ENCODE peak calls at places on chromosomes 4 and X, in six cellular contexts. W is SK-N-SH, K is GM12878, F is GM12891, X is HepG2, D is K562. L is an unnamed sample.

GRCh38 chr4:77052352-77052751 is 23.4 kb downstream of the CCNI start:
- DNase-seq in W (no peak), X (peak), K (no peak), D (peak), F (no peak), L (no peak)

GRCh38 chr4:23923141-23923540 is 33.3 kb upstream of the PPARGC1A start:
- DNase-seq in F (no peak), W (no peak), K (no peak), X (no peak), D (no peak), L (no peak)

GRCh38 chr4:76955187-76955586 is 5.6 kb downstream of the SEPTIN11 start:
- DNase-seq in F (no peak), K (no peak), D (no peak), X (no peak), W (no peak), L (no peak)

GRCh38 chrX:1443496-1444075 is 9.1 kb downstream of the ASMTL start:
- DNase-seq in F (no peak), X (no peak), W (no peak), K (no peak), D (no peak), L (no peak)

GRCh38 chr4:2263701-2264321 is 1.9 kb upstream of the MXD4 start:
- DNase-seq in F (no peak), W (no peak), D (no peak), K (no peak), X (no peak), L (no peak)

GRCh38 chr4:4614925-4615678 is 73.3 kb upstream of the STX18 start:
- DNase-seq in F (no peak), X (no peak), D (no peak), K (no peak), W (no peak), L (no peak)

GRCh38 chr4:1467581-1468458 is 61.6 kb upstream of the NKX1-1 start:
- DNase-seq in D (no peak), X (no peak), K (no peak), W (no peak), F (no peak), L (no peak)

GRCh38 chr4:189804884-189805283 is 135.8 kb upstream of the FRG1 start:
- DNase-seq in D (no peak), K (no peak), X (no peak), W (no peak), F (no peak), L (no peak)

GRCh38 chr4:147683172-147683571 is 791 bp downstream of the PRMT9 start:
- DNase-seq in F (no peak), K (no peak), D (peak), W (peak), X (peak), L (no peak)

GRCh38 chr4:112550728-112551127 is 34.7 kb upstream of the NEUROG2 start:
- DNase-seq in X (no peak), D (no peak), F (no peak), W (no peak), K (no peak), L (no peak)

GRCh38 chrX:119055650-119056049 is 17.1 kb upstream of the CT47C1 start:
- DNase-seq in W (no peak), X (no peak), D (no peak), F (no peak), K (no peak), L (no peak)

GRCh38 chr4:2647403-2648158 is 108.6 kb downstream of the TNIP2 start:
- DNase-seq in F (no peak), X (no peak), K (no peak), D (no peak), W (no peak), L (no peak)

GRCh38 chr4:48267574-48267973 is 2.1 kb downstream of the TEC start:
- DNase-seq in F (no peak), W (no peak), D (no peak), X (no peak), K (no peak), L (no peak)

GRCh38 chr4:17030543-17030942 is 132.1 kb upstream of the LDB2 start:
- DNase-seq in W (no peak), F (no peak), K (no peak), X (no peak), D (no peak), L (no peak)

GRCh38 chr4:104169437-104169836 is 325.3 kb downstream of the CXXC4 start:
- DNase-seq in W (no peak), F (no peak), X (no peak), D (no peak), K (no peak), L (no peak)

GRCh38 chr4:139528377-139529005 is 27.5 kb downstream of the SETD7 start:
- DNase-seq in D (no peak), F (no peak), X (no peak), W (no peak), K (peak), L (no peak)

GRCh38 chrX:23952984-23953907 is 45.4 kb downstream of the CXorf58 start:
- DNase-seq in X (no peak), K (peak), D (peak), W (no peak), F (peak), L (peak)

GRCh38 chr4:3268395-3269104 is 19.6 kb downstream of the MSANTD1 start:
- DNase-seq in F (no peak), D (no peak), X (no peak), K (no peak), W (peak), L (no peak)

GRCh38 chr4:108683479-108683878 is 33.1 kb downstream of the OSTC start:
- DNase-seq in W (peak), K (no peak), F (no peak), D (no peak), X (peak), L (no peak)

GRCh38 chr4:24840826-24841587 is 45.6 kb downstream of the SOD3 start:
- DNase-seq in K (no peak), X (no peak), F (no peak), D (no peak), W (no peak), L (no peak)

GRCh38 chr4:81919238-81919637 is 447.5 kb upstream of the RASGEF1B start:
- DNase-seq in K (no peak), X (peak), D (peak), W (peak), F (no peak), L (no peak)

GRCh38 chr4:184583738-184584502 is 65.3 kb downstream of the CASP3 start:
- DNase-seq in F (peak), X (no peak), K (peak), W (no peak), D (no peak), L (no peak)

GRCh38 chrX:133794151-133794550 is 191.2 kb downstream of the GPC3 start:
- DNase-seq in K (no peak), X (no peak), F (no peak), W (no peak), D (no peak), L (no peak)

GRCh38 chr4:147453561-147454141 is 27.2 kb upstream of the EDNRA start:
- DNase-seq in X (no peak), K (no peak), D (no peak), W (no peak), F (no peak), L (no peak)

GRCh38 chrX:118205421-118205820 is 88.8 kb upstream of the KLHL13 start:
- DNase-seq in X (no peak), D (no peak), K (no peak), W (no peak), F (no peak), L (no peak)

GRCh38 chr4:118842055-118842454 is 6.1 kb upstream of the SEC24D start:
- DNase-seq in X (no peak), F (no peak), W (no peak), K (no peak), D (no peak), L (no peak)

GRCh38 chr4:6298035-6298434 is 28.4 kb downstream of the WFS1 start:
- DNase-seq in X (no peak), D (no peak), W (no peak), K (no peak), F (no peak), L (no peak)

GRCh38 chr4:3041192-3042142 is 32.9 kb downstream of the HTT-AS start:
- DNase-seq in K (no peak), W (peak), F (no peak), X (peak), D (no peak), L (peak)

GRCh38 chr4:18022572-18023039 is 1.1 kb upstream of the LCORL start:
- DNase-seq in F (no peak), X (no peak), K (no peak), D (no peak), W (peak), L (no peak)

GRCh38 chr4:15444879-15445576 is 17.2 kb downstream of the C1QTNF7 start:
- DNase-seq in F (no peak), X (no peak), D (no peak), W (no peak), K (no peak), L (no peak)

GRCh38 chrX:104309169-104309568 is 54.4 kb upstream of the ESX1 start:
- DNase-seq in F (no peak), W (no peak), D (no peak), X (no peak), K (no peak), L (no peak)

GRCh38 chr4:4673070-4673469 is 131.2 kb upstream of the STX18 start:
- DNase-seq in D (peak), K (no peak), W (peak), F (no peak), X (no peak), L (no peak)

GRCh38 chrX:19949340-19949739 is 41.5 kb downstream of the BCLAF3 start:
- DNase-seq in K (no peak), W (no peak), D (no peak), F (no peak), X (no peak), L (no peak)

GRCh38 chrX:36898301-36898700 is 109.9 kb upstream of the FAM47C start:
- DNase-seq in W (peak), X (peak), D (no peak), F (no peak), K (no peak), L (no peak)

GRCh38 chr4:146643812-146644401 is 5.2 kb downstream of the POU4F2 start:
- DNase-seq in F (no peak), X (peak), K (no peak), D (no peak), W (no peak), L (no peak)

GRCh38 chr4:128247906-128248305 is 39.7 kb downstream of the PGRMC2 start:
- DNase-seq in F (no peak), X (no peak), D (no peak), K (no peak), W (no peak), L (no peak)

GRCh38 chr4:165844151-165844550 is 28.9 kb upstream of the TLL1 start:
- DNase-seq in K (no peak), X (no peak), F (no peak), W (no peak), D (no peak), L (no peak)

GRCh38 chrX:103157511-103158316 is 57.2 kb upstream of the BEX4 start:
- DNase-seq in X (peak), F (no peak), W (peak), D (peak), K (no peak), L (no peak)

GRCh38 chrX:15299945-15300851 is 15.2 kb downstream of the ASB11 start:
- DNase-seq in W (peak), X (peak), D (peak), K (no peak), F (no peak), L (no peak)

GRCh38 chrX:145826466-145826865 is 8.8 kb downstream of the SLITRK2 start:
- DNase-seq in X (no peak), D (no peak), F (no peak), K (no peak), W (no peak), L (no peak)

GRCh38 chrX:145821291-145821897 is 3.8 kb downstream of the SLITRK2 start:
- DNase-seq in W (no peak), K (no peak), X (no peak), F (no peak), D (no peak), L (no peak)

GRCh38 chrX:145823132-145823531 is 5.5 kb downstream of the SLITRK2 start:
- DNase-seq in D (no peak), F (no peak), W (no peak), K (no peak), X (no peak), L (no peak)

GRCh38 chrX:145821898-145822567 is 4.4 kb downstream of the SLITRK2 start:
- DNase-seq in X (no peak), W (no peak), D (no peak), K (no peak), F (no peak), L (no peak)

GRCh38 chrX:145825896-145826295 is 8.3 kb downstream of the SLITRK2 start:
- DNase-seq in D (no peak), W (no peak), F (no peak), X (no peak), K (no peak), L (no peak)
- TF ChIP-seq TAF1 in D (no peak), W (no peak), F (no peak), X (no peak), K (no peak), L (no peak)

DNA sequence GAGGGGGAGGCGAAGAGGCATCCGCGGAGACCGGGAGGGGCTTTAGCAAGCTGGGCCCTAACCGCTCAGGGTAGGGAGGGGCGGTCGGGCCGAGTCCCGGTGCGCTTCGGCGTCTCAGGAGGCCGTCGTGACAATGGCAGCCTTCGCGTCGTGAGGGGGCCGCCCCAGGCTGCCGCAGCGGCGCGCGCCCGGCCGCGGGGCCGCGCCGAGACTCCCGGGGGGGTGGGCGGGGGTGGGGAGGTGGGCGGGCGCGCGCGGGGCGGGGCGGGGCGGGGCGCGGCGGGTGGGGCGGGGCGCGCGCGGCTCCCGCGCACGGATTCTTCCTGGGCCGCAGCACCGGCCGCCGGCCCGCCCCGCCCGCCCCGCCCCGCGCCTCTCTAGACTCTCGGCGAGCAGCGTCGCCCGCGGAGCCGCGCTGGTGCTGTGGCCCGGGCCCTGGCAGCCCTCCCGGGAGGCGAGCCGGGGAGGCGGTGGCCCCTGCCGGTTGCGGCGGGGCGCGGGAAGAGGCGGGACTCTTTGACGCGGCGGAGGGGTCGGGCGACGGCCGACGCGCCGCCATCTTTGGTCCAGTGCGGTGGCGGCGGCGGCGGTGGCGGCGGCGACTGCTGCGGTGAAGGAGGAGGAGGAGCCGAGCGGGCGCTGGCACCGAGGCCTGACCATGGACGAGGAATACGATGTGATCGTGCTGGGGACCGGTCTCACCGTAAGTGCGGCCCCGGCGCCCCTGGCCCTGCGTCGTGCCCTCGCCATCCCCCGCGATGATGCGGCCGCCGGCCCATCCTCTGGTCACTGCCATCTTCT is at the start of gene GDI1:
- DNase-seq in W (peak), D (peak), F (peak), X (no peak), K (no peak), L (peak)
- TF ChIP-seq TAF1 in W (peak), D (peak), F (peak), X (peak), K (peak), L (peak)

GRCh38 chrX:11967986-11968385 is 170.3 kb upstream of the FRMPD4 start:
- DNase-seq in D (no peak), K (no peak), F (no peak), X (no peak), W (no peak), L (no peak)
- TF ChIP-seq TAF1 in D (no peak), K (no peak), F (no peak), X (no peak), W (no peak), L (no peak)

GRCh38 chrX:9378980-9379696 is 85.7 kb upstream of the TBL1X start:
- DNase-seq in W (no peak), D (no peak), K (no peak), X (no peak), F (no peak), L (no peak)

GRCh38 chrX:9374537-9374936 is 90.3 kb upstream of the TBL1X start:
- DNase-seq in D (no peak), F (no peak), W (no peak), K (no peak), X (no peak), L (no peak)

GRCh38 chrX:9383655-9384054 is 81.2 kb upstream of the TBL1X start:
- DNase-seq in X (no peak), K (no peak), D (no peak), W (no peak), F (no peak), L (no peak)

DNA sequence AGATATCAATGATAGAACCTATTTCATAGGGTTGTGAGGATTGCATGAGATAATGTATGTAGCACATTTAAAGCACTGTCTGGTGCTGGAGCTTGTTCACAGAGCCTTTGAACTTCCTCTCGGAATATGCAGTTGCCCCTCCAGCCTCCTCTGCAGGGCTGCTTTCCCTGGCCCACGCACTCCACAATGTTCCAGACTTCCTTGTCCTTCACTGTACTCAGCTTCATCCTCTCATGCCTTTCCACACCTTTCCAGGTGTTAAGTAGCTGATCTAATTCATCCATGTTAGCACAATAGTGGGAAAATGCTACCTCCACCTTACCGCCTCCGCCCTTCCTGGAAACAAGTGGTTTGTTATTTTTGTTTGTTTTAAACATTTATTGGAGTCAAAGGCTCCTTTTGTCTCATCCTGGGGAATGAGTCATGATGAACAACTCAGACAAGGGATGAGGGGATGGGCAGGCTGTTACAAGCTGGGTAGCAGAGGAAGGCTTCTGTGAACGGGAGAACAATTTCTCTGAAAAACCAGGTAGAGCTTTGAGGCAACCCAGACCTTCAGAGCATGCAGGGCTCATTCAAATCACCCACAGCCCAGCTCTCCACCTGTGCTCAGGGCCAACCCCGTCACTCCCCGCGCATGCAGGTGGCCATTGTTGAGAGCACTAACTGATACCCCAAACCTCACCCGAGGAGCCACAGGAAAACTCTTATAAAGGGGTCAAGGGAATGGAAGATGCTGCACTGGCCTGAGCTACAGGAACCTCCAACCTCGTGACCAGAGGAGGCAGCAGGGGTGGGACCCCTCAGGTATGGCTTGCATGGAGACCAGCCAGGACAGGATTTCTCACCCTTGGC is 84.9 kb upstream of the TBL1X start:
- DNase-seq in K (no peak), X (peak), W (no peak), D (no peak), F (no peak), L (no peak)
- TF ChIP-seq TAF1 in K (no peak), X (no peak), W (no peak), D (no peak), F (no peak), L (no peak)

GRCh38 chr4:94673961-94674360 is 83.8 kb upstream of the BMPR1B start:
- DNase-seq in D (no peak), F (no peak), X (no peak), W (no peak), K (no peak), L (no peak)
- TF ChIP-seq TAF1 in D (no peak), F (no peak), X (no peak), W (no peak), K (no peak), L (no peak)

GRCh38 chrX:57227691-57228090 is 58.8 kb upstream of the FAAH2 start:
- DNase-seq in D (no peak), F (no peak), X (no peak), W (no peak), K (no peak), L (no peak)
- TF ChIP-seq TAF1 in D (no peak), F (no peak), X (no peak), W (no peak), K (no peak), L (no peak)

DNA sequence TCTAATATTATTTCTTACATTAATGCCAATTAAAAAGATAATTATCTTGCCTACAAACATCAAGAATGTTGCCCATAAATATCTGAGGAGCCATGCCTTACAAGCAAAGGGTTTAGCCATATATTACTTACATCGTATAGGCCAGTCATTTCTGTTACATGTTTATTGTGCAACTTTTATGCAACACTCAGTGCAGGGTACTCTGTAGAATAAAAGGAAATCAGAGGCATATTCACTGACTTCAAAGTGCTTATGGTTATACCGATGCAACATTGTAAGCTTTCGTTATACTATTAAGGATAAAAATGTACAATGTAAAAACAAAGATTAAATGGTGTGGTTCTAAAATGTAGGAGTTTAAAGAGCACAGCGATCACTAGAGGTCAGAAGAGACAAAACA is 315.9 kb downstream of the PCDH10 start:
- DNase-seq in F (no peak), D (no peak), K (no peak), W (no peak), X (no peak), L (no peak)
- TF ChIP-seq TAF1 in F (no peak), D (no peak), K (no peak), W (no peak), X (no peak), L (no peak)

DNA sequence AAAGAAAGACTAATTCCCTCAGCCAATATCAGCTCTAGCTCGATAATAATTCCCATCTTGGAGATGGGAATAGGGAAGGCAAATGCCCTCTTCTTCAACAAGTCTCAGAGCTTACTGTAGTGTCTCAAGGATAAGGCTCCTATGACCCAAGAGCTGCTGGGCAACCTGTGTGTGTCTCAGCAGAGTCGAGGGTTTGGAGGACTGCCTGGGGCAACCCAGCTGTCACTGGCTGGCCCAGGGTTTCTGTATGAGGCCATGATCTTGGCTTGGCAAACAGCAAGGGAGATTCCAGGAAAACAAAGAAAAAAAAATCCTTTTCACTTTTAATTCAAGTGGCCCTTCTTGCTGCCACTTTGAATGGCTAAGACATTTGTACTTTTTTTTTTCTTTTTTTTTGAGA is 34.3 kb downstream of the TMSB4X start:
- DNase-seq in K (no peak), W (no peak), D (no peak), F (no peak), X (no peak), L (no peak)
- TF ChIP-seq TAF1 in K (no peak), W (no peak), D (no peak), F (no peak), X (no peak), L (no peak)

GRCh38 chr4:20512053-20512810 is 188.0 kb upstream of the PACRGL start:
- DNase-seq in W (no peak), D (no peak), X (no peak), F (no peak), K (no peak), L (no peak)

GRCh38 chr4:20509315-20509714 is 190.9 kb upstream of the PACRGL start:
- DNase-seq in D (no peak), W (no peak), F (no peak), K (no peak), X (no peak), L (no peak)

GRCh38 chr4:20506827-20507226 is 193.4 kb upstream of the PACRGL start:
- DNase-seq in W (no peak), D (no peak), F (no peak), X (no peak), K (no peak), L (no peak)
- TF ChIP-seq TAF1 in W (no peak), D (no peak), F (no peak), X (no peak), K (no peak), L (no peak)

L was measured in GM12892.